ENCODE peak calls at places on chromosome 11, in seven cellular contexts. R is AG10803; M is kidney tubule cell; D is activated CD8-positive, alpha-beta memory T cell treated with anti-CD3 and anti-CD28 coated beads for 24 hours; L is progenitor cell of endocrine pancreas; S is stimulated activated CD8-positive, alpha-beta memory T cell treated with anti-CD3 and anti-CD28 coated beads, Interleukin-4, amount 100 ng/mL, for 48 hours; B is H9. W is an unnamed sample.

GRCh38 chr11:74319139-74319538 is 7.7 kb upstream of the P4HA3 start:
- DNase-seq in R (peak; percentile 90), B (no peak), D (no peak), M (peak; percentile 89), L (no peak), S (no peak), W (peak; percentile 83)

GRCh38 chr11:115453693-115454092 is 50.5 kb downstream of the CADM1 start:
- DNase-seq in S (no peak), D (no peak), M (no peak), L (no peak), R (no peak), B (no peak), W (no peak)

GRCh38 chr11:73343076-73343833 is 32.9 kb upstream of the RELT start:
- DNase-seq in M (no peak), R (no peak), L (no peak), B (peak; percentile 51), D (no peak), S (no peak), W (no peak)

GRCh38 chr11:1937616-1938342 is 9.4 kb upstream of the MRPL23 start:
- DNase-seq in M (no peak), R (no peak), L (peak; percentile 7), D (no peak), S (no peak), B (no peak), W (no peak)

GRCh38 chr11:112523477-112523876 is 262.8 kb upstream of the PLET1 start:
- DNase-seq in L (no peak), S (no peak), B (no peak), R (peak; percentile 29), M (no peak), D (no peak), W (peak; percentile 20)

GRCh38 chr11:47324520-47324919 is 28.0 kb downstream of the MYBPC3 start:
- DNase-seq in S (no peak), B (no peak), M (no peak), D (no peak), L (no peak), R (no peak), W (no peak)

GRCh38 chr11:8832571-8833260 is 78.3 kb upstream of the AKIP1 start:
- DNase-seq in S (no peak), M (peak; percentile 87), D (no peak), L (no peak), R (peak; percentile 93), B (peak; percentile 49), W (peak; percentile 78)

GRCh38 chr11:69487849-69488542 is 6.5 kb downstream of the LINC01488 start:
- DNase-seq in D (no peak), M (no peak), R (no peak), B (no peak), L (no peak), S (no peak), W (no peak)

GRCh38 chr11:79043726-79044125 is 397.1 kb downstream of the TENM4 start:
- DNase-seq in D (no peak), R (no peak), L (no peak), S (no peak), M (no peak), B (no peak), W (no peak)

W was measured in fibroblast of gingiva.